ENCODE peak calls at places on chromosome X, in nine cellular contexts. X is GM23248, A is endothelial cell of umbilical vein, J is hepatocyte, W is mammary epithelial cell, H is MM.1S, K is neural progenitor cell, B is PC-3, V is A549. I is an unnamed sample.

GRCh38 chrX:7111518-7111917 is 36.0 kb upstream of the STS start:
- DNase-seq in K (no peak), A (no peak), W (no peak), B (no peak), V (no peak), J (no peak), X (no peak), H (no peak), I (no peak)

GRCh38 chrX:100413231-100413630 is 3.2 kb upstream of the PCDH19 start:
- DNase-seq in A (peak; percentile 61), J (peak; percentile 78), H (peak; percentile 68), K (peak; percentile 79), X (peak; percentile 77), V (peak; percentile 59), W (peak; percentile 43), B (peak; percentile 69), I (peak; percentile 32)

GRCh38 chrX:16838202-16839066 is 31.7 kb downstream of the RBBP7 start:
- DNase-seq in X (peak; percentile 83), W (peak; percentile 48), K (peak; percentile 16), H (no peak), V (no peak), A (peak; percentile 85), J (peak; percentile 27), B (no peak), I (no peak)

GRCh38 chrX:117701050-117701449 is 415.6 kb downstream of the KLHL13 start:
- DNase-seq in H (no peak), X (no peak), A (no peak), V (no peak), B (no peak), K (no peak), W (no peak), J (no peak), I (no peak)

GRCh38 chrX:129006491-129006890 is 516.8 kb downstream of the SMARCA1 start:
- DNase-seq in J (no peak), H (no peak), K (no peak), B (no peak), W (no peak), V (no peak), A (no peak), X (no peak), I (no peak)

GRCh38 chrX:153521034-153521433 is 3.6 kb downstream of the ATP2B3 start:
- DNase-seq in W (peak; percentile 4), A (no peak), V (no peak), X (peak; percentile 71), B (no peak), H (no peak), J (no peak), K (no peak), I (no peak)

GRCh38 chrX:130196453-130196852 is 24.7 kb downstream of the RAB33A start:
- DNase-seq in B (no peak), J (no peak), H (no peak), W (no peak), X (peak; percentile 6), A (no peak), K (no peak), V (no peak), I (no peak)

GRCh38 chrX:3663576-3664290 is 49.7 kb downstream of the PRKX start:
- DNase-seq in X (no peak), W (no peak), A (no peak), H (no peak), B (no peak), J (no peak), V (no peak), K (no peak), I (no peak)

GRCh38 chrX:114787016-114787415 is 203.1 kb downstream of the HTR2C start:
- DNase-seq in X (no peak), J (no peak), W (no peak), K (no peak), A (no peak), H (no peak), V (no peak), B (no peak), I (no peak)

GRCh38 chrX:120306640-120307039 is 4.6 kb downstream of the TMEM255A start:
- DNase-seq in X (no peak), J (no peak), W (no peak), K (no peak), A (no peak), H (no peak), B (peak; percentile 52), V (no peak), I (no peak)

GRCh38 chrX:47991263-47992092 is 12.3 kb downstream of the ZNF182 start:
- DNase-seq in B (peak; percentile 13), V (no peak), J (no peak), H (no peak), K (no peak), X (peak; percentile 65), A (no peak), W (peak; percentile 80), I (no peak)

GRCh38 chrX:149950681-149951080 is 12.4 kb upstream of the EOLA2 start:
- DNase-seq in X (peak; percentile 60), V (peak; percentile 55), A (peak; percentile 62), B (peak; percentile 73), K (peak; percentile 27), H (peak; percentile 24), W (peak; percentile 19), J (peak; percentile 35), I (peak; percentile 19)

GRCh38 chrX:154761977-154762528 is 611 bp upstream of the DKC1 start:
- DNase-seq in V (no peak), K (no peak), A (peak; percentile 67), B (no peak), W (no peak), H (no peak), X (peak; percentile 20), J (no peak), I (peak; percentile 34)

GRCh38 chrX:118675336-118675965 is 52.0 kb upstream of the IL13RA1 start:
- DNase-seq in W (no peak), B (no peak), X (no peak), H (no peak), A (no peak), V (no peak), K (no peak), J (no peak), I (no peak)

GRCh38 chrX:129193357-129193756 is 329.9 kb downstream of the SMARCA1 start:
- DNase-seq in V (no peak), W (no peak), X (no peak), B (peak; percentile 24), K (no peak), J (peak; percentile 6), H (no peak), A (no peak), I (no peak)

GRCh38 chrX:21972721-21973120 is 32.2 kb downstream of the SMS start:
- DNase-seq in J (no peak), V (peak; percentile 35), B (peak; percentile 10), H (no peak), A (peak; percentile 32), X (peak; percentile 79), K (no peak), W (no peak), I (no peak)

GRCh38 chrX:25548806-25549205 is 533.0 kb upstream of the ARX start:
- DNase-seq in B (no peak), K (no peak), X (no peak), W (no peak), V (no peak), H (no peak), J (no peak), A (no peak), I (no peak)

DNA sequence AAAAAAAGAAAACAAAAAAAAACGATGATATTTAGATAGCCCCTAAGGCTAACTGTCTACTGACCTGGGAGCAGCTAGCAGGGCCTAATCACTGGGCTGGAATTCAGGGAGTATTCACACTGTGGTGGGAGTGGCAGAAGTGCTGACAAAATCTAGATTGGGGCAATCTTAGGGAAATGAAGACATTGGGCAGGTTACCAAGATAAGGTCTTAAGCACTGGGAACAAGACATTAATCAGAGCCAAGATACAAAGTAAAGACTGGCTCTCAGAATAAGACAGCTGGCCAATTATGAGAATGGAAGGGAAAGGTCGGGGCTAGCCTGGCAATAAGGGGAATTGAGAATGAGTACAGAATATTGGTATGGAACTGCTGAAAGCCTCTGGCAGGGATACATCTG is 100.2 kb upstream of the GRIA3 start:
- DNase-seq in V (peak; percentile 16), H (no peak), B (peak; percentile 1), X (peak; percentile 36), W (peak; percentile 53), K (no peak), A (no peak), J (no peak), I (no peak)
- H3K4me2 ChIP-seq in V (peak overlapping the region; percentile 39), H (no peak overlapping the region), B (no peak overlapping the region), X (no peak overlapping the region), W (peak overlapping the region; percentile 39), K (no peak overlapping the region), A (no peak overlapping the region), J (no peak overlapping the region), I (no peak overlapping the region)

GRCh38 chrX:143633530-143634372 is 2.1 kb downstream of the SLITRK4 start:
- DNase-seq in V (no peak), B (peak; percentile 17), X (no peak), H (no peak), A (no peak), W (no peak), K (peak; percentile 46), J (peak; percentile 26), I (no peak)
- H3K4me2 ChIP-seq in V (peak overlapping the region; percentile 45), B (peak overlapping the region; percentile 71), X (no peak overlapping the region), H (no peak overlapping the region), A (no peak overlapping the region), W (no peak overlapping the region), K (peak overlapping the region; percentile 83), J (peak overlapping the region; percentile 86), I (no peak overlapping the region)

GRCh38 chrX:134566506-134566905 is 91.8 kb downstream of the PLAC1 start:
- DNase-seq in H (no peak), V (no peak), X (no peak), A (peak; percentile 29), B (no peak), W (no peak), K (no peak), J (no peak), I (no peak)

GRCh38 chrX:134558133-134558532 is 98.2 kb downstream of the HPRT1 start:
- DNase-seq in B (no peak), H (no peak), V (no peak), X (no peak), K (no peak), J (no peak), W (no peak), A (no peak), I (no peak)

DNA sequence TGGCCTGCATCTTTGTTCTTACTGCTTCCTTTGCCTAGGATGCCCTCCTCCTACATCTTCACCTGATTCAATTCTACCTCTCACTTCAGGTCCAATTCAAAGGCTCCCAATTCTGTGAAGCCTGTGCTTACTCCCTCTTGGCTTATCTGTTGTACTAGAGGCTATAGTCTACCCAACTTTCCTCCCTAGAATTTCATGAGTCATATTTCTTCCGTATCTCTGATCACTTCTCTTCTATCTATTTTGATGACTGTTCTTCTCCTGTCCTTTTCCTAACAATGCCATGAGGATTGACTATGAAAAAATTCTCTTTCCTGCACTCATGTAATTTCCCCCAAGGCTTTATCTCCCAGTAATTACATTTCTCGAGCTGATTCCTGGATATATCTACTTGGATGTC is 96.3 kb downstream of the PLAC1 start:
- DNase-seq in H (no peak), A (no peak), B (no peak), W (no peak), K (no peak), J (no peak), V (no peak), X (no peak), I (no peak)
- H3K4me2 ChIP-seq in H (no peak overlapping the region), A (no peak overlapping the region), B (no peak overlapping the region), W (no peak overlapping the region), K (no peak overlapping the region), J (no peak overlapping the region), V (no peak overlapping the region), X (no peak overlapping the region), I (no peak overlapping the region)

DNA sequence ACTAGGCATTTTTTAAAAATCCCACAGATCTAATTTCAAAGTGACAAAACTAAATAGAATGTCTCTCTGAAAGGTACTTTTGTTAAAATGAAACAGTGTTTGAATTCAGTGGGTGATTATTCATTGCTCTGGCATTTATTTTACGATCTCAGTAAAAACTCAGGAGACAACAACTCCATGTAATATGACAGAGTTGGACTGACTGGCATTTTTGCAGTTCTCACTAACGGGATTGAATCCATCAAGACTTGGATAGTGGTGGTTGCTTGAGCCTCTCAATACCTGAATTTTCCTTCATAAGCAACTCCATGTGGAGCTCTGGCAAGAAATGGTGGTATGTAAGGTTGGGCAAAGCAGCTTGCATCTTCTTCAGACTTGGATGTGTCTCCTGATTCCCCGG is 72.6 kb downstream of the FRMPD4 start:
- DNase-seq in K (no peak), H (no peak), J (no peak), A (no peak), V (peak; percentile 20), B (peak; percentile 84), X (peak; percentile 6), W (peak; percentile 73), I (no peak)
- H3K4me2 ChIP-seq in K (no peak overlapping the region), H (no peak overlapping the region), J (no peak overlapping the region), A (no peak overlapping the region), V (peak overlapping the region; percentile 76), B (peak overlapping the region; percentile 77), X (no peak overlapping the region), W (peak overlapping the region; percentile 91), I (no peak overlapping the region)

I was measured in DND-41.